ENCODE peak calls at places on chromosomes 3 and 15, in eight cellular contexts. G is kidney, X is lung, K is osteocyte, C is GM12878, M is fibroblast of the aortic adventitia, A is omental fat pad, V is tibial artery. J is an unnamed sample.

GRCh38 chr3:138916824-138917223 is 30.1 kb downstream of the FOXL2 start:
- DNase-seq in X (no peak), G (peak), C (no peak), K (no peak), A (no peak), M (no peak), V (no peak), J (no peak)

GRCh38 chr15:78203346-78204225 is 30.8 kb downstream of the ACSBG1 start:
- DNase-seq in M (no peak), A (no peak), C (no peak), V (no peak), X (no peak), G (no peak), K (peak), J (peak)

GRCh38 chr3:36142746-36143145 is 237.6 kb upstream of the STAC start:
- DNase-seq in V (no peak), G (no peak), M (no peak), A (no peak), K (no peak), C (no peak), X (no peak), J (no peak)

GRCh38 chr3:32420138-32420981 is 28.7 kb downstream of the CMTM7 start:
- DNase-seq in C (peak), A (no peak), X (no peak), V (no peak), G (peak), M (peak), K (no peak), J (peak)

GRCh38 chr15:85752591-85752990 is 42.1 kb downstream of the KLHL25 start:
- DNase-seq in M (no peak), G (peak), K (no peak), V (no peak), X (peak), C (no peak), A (peak), J (no peak)

GRCh38 chr3:20057612-20058180 is 17.4 kb downstream of the KAT2B start:
- DNase-seq in A (no peak), X (no peak), V (no peak), K (no peak), C (no peak), G (no peak), M (no peak), J (no peak)

GRCh38 chr15:99279783-99280307 is 28.6 kb downstream of the LRRC28 start:
- DNase-seq in K (no peak), M (no peak), X (no peak), C (no peak), G (no peak), A (no peak), V (no peak), J (no peak)

GRCh38 chr3:54243960-54244359 is 121.6 kb downstream of the CACNA2D3 start:
- DNase-seq in A (no peak), V (no peak), G (no peak), K (no peak), C (no peak), X (no peak), M (no peak), J (no peak)

GRCh38 chr15:99401971-99402732 is 150.9 kb downstream of the LRRC28 start:
- DNase-seq in K (no peak), A (no peak), V (no peak), X (no peak), G (no peak), M (peak), C (no peak), J (no peak)

GRCh38 chr3:182226995-182227394 is 515.3 kb downstream of the SOX2 start:
- DNase-seq in K (no peak), X (no peak), V (no peak), C (no peak), A (no peak), G (no peak), M (no peak), J (no peak)

GRCh38 chr3:13479582-13480339 is at the start of gene HDAC11:
- DNase-seq in C (peak), V (peak), G (peak), A (peak), K (peak), M (peak), X (peak), J (peak)
- TF ChIP-seq CTCF in C (no peak), V (peak), G (peak), A (no peak), K (peak), M (no peak), X (no peak), J (peak)

GRCh38 chr3:69020424-69020823 is 6.9 kb upstream of the EOGT start:
- DNase-seq in K (no peak), A (no peak), G (no peak), V (no peak), X (no peak), M (no peak), C (no peak), J (no peak)
- TF ChIP-seq CTCF in K (peak), A (no peak), G (no peak), V (no peak), X (no peak), M (peak), C (no peak), J (peak)

DNA sequence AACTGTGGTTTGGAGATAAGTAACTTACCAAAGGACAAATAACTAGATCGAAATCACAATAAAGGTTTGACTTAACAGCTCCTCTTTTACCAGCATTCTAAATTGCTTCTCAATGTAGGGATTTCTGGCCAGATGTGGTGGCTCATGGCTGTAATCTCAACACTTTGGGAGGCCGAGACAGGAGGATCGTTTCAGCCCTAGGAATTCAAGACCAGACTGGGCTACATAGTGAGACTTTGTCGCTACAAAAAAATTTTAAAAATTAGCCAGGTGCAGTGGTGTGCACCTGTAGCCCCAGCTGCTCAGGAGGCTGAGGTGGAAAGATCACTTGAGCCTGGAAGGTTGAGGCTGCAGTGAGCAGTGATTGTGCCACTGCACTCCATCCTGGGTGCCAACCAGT is 17.4 kb upstream of the IGF2BP2 start:
- DNase-seq in A (no peak), K (no peak), M (no peak), V (no peak), X (no peak), C (no peak), G (no peak), J (no peak)
- TF ChIP-seq CTCF in A (no peak), K (no peak), M (no peak), V (no peak), X (no peak), C (no peak), G (no peak), J (no peak)

GRCh38 chr3:185137821-185138220 is 15.0 kb downstream of the C3orf70 start:
- DNase-seq in A (no peak), M (no peak), C (no peak), G (no peak), K (no peak), V (no peak), X (no peak), J (no peak)
- TF ChIP-seq CTCF in A (no peak), M (no peak), C (no peak), G (no peak), K (no peak), V (no peak), X (no peak), J (no peak)

GRCh38 chr3:11655188-11655928 is 11.6 kb upstream of the VGLL4 start:
- DNase-seq in V (no peak), G (no peak), M (no peak), C (no peak), K (no peak), X (no peak), A (no peak), J (no peak)
- TF ChIP-seq CTCF in V (peak), G (no peak), M (peak), C (peak), K (peak), X (no peak), A (no peak), J (peak)